ENCODE peak calls at places on chromosomes 6 and 20, in ten cellular contexts. B, A, J, S, N, H, K, V, W and G are unnamed samples.

GRCh38 chr20:21303061-21303871 is at the start of gene XRN2:
- DNase-seq in B (peak; percentile 94), A (peak; percentile 97), J (peak; percentile 99), S (peak; percentile 96), N (peak; percentile 96), H (peak; percentile 85), K (peak; percentile 96), V (peak; percentile 94), W (peak; percentile 94), G (peak; percentile 96)

GRCh38 chr6:31896856-31897611 is 464 bp downstream of the EHMT2 start:
- DNase-seq in B (no peak), A (no peak), J (no peak), S (peak; percentile 33), N (no peak), H (no peak), K (no peak), V (no peak), W (no peak), G (no peak)

GRCh38 chr6:20366082-20366834 is 35.4 kb upstream of the E2F3 start:
- DNase-seq in B (no peak), A (no peak), J (no peak), S (no peak), N (no peak), H (no peak), K (no peak), V (peak; percentile 57), W (no peak), G (no peak)

GRCh38 chr6:133410628-133411027 is 169.5 kb downstream of the EYA4 start:
- DNase-seq in B (no peak), A (no peak), J (no peak), S (no peak), N (no peak), H (peak; percentile 2), K (no peak), V (no peak), W (no peak), G (no peak)

GRCh38 chr6:74851598-74851997 is 354.3 kb downstream of the COL12A1 start:
- DNase-seq in B (no peak), A (no peak), J (no peak), S (no peak), N (no peak), H (no peak), K (no peak), V (no peak), W (peak; percentile 46), G (no peak)

GRCh38 chr20:46388201-46388836 is 18.1 kb downstream of the ELMO2 start:
- DNase-seq in B (no peak), A (no peak), J (no peak), S (no peak), N (no peak), H (no peak), K (no peak), V (no peak), W (no peak), G (no peak)

GRCh38 chr20:61728326-61728725 is 337.4 kb downstream of the TAF4 start:
- DNase-seq in B (no peak), A (no peak), J (no peak), S (no peak), N (no peak), H (no peak), K (no peak), V (no peak), W (no peak), G (no peak)

GRCh38 chr6:52887912-52888535 is 21.5 kb downstream of the GSTA3 start:
- DNase-seq in B (no peak), A (no peak), J (no peak), S (no peak), N (no peak), H (no peak), K (no peak), V (no peak), W (peak; percentile 20), G (no peak)

DNA sequence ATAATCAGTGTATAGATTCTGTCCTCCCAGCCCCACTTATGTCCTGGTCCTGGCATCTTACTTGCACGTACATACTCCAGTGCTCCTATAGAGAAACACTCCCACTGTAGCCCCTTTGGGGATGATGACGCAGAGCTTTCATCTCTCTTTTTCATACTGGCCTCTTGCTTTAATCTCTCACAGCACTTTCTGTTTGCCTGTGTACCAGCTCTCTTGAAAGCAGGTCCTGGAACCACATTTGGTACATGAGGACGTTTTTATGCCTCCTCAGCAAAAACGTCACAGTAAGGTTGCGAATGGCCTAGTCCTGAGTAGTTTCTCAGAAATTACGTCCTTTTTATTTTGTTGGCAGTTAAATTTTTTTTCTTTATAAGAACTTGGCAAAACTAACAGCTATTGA is 10.8 kb downstream of the L3MBTL3 start:
- DNase-seq in B (no peak), A (no peak), J (no peak), S (no peak), N (no peak), H (no peak), K (no peak), V (no peak), W (no peak), G (no peak)
- TF ChIP-seq CTCF in B (no peak), A (no peak), J (no peak), S (no peak), N (no peak), H (no peak), K (no peak), V (no peak), W (no peak), G (no peak)

GRCh38 chr6:37481793-37482192 is 17.9 kb downstream of the CCDC167 start:
- DNase-seq in B (no peak), A (no peak), J (no peak), S (no peak), N (peak; percentile 58), H (no peak), K (no peak), V (no peak), W (no peak), G (no peak)

GRCh38 chr6:37479266-37479854 is 20.3 kb downstream of the CCDC167 start:
- DNase-seq in B (no peak), A (no peak), J (no peak), S (no peak), N (no peak), H (no peak), K (no peak), V (no peak), W (no peak), G (no peak)

GRCh38 chr6:37482356-37483292 is 17.1 kb downstream of the CCDC167 start:
- DNase-seq in B (no peak), A (no peak), J (no peak), S (no peak), N (no peak), H (no peak), K (no peak), V (no peak), W (no peak), G (no peak)

GRCh38 chr6:37480118-37480736 is 19.5 kb downstream of the CCDC167 start:
- DNase-seq in B (no peak), A (no peak), J (no peak), S (no peak), N (no peak), H (no peak), K (no peak), V (no peak), W (no peak), G (no peak)

DNA sequence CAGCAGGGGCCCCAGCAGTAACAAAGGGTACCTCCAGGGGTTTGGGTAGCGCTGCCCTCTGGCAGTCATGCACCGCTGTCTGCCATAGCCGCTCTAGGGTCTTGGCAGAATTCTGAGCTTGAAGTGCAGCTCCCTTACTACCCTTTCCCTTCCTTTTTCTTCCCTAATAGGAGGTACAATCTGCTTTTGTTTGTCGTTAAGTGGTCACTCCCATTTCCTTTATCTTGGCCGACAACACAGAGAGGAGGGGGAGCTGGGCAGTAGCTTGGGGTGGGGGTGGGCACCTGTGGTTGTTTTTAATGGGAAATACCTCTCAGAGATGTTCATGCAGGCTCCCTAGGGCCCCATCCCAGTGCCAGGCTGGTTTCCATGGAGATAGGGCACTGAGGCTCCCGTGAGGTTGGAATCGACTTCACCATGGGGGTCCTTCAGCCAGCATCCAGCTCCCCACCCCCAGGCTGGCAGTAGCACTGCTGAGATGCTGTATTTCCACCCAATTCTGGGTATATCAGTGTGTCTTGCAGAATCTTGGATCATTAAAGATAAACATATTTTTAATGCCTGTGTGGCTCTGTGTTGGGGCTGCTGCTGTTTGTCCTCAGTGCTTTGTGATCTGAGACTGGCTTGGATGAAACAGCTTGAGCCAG is 18.6 kb downstream of the CCDC167 start:
- DNase-seq in B (no peak), A (no peak), J (no peak), S (no peak), N (no peak), H (no peak), K (no peak), V (no peak), W (no peak), G (no peak)
- H3K4me3 ChIP-seq in B (no peak overlapping the region), A (no peak overlapping the region), J (no peak overlapping the region), S (no peak overlapping the region), N (no peak overlapping the region), H (no peak overlapping the region), K (no peak overlapping the region), V (no peak overlapping the region), W (no peak overlapping the region), G (no peak overlapping the region)

GRCh38 chr6:36836091-36836770 is 3.0 kb downstream of the CPNE5 start:
- DNase-seq in B (no peak), A (no peak), J (no peak), S (no peak), N (no peak), H (no peak), K (no peak), V (no peak), W (no peak), G (no peak)
- TF ChIP-seq CTCF in B (no peak), A (no peak), J (no peak), S (no peak), N (no peak), H (no peak), K (no peak), V (no peak), W (no peak), G (no peak)

GRCh38 chr20:364905-365794 is 15.4 kb upstream of the TRIB3 start:
- DNase-seq in B (no peak), A (no peak), J (no peak), S (no peak), N (no peak), H (no peak), K (no peak), V (no peak), W (no peak), G (no peak)

GRCh38 chr20:363319-364078 is 16.6 kb downstream of the NRSN2 start:
- DNase-seq in B (no peak), A (no peak), J (no peak), S (no peak), N (no peak), H (no peak), K (no peak), V (no peak), W (no peak), G (no peak)

GRCh38 chr20:362271-363254 is 15.7 kb downstream of the NRSN2 start:
- DNase-seq in B (peak; percentile 96), A (peak; percentile 87), J (peak; percentile 97), S (peak; percentile 98), N (peak; percentile 86), H (peak; percentile 94), K (peak; percentile 88), V (no peak), W (peak; percentile 94), G (peak; percentile 76)

GRCh38 chr20:358891-359555 is 12.1 kb downstream of the NRSN2 start:
- DNase-seq in B (no peak), A (no peak), J (no peak), S (no peak), N (no peak), H (no peak), K (no peak), V (no peak), W (no peak), G (no peak)

DNA sequence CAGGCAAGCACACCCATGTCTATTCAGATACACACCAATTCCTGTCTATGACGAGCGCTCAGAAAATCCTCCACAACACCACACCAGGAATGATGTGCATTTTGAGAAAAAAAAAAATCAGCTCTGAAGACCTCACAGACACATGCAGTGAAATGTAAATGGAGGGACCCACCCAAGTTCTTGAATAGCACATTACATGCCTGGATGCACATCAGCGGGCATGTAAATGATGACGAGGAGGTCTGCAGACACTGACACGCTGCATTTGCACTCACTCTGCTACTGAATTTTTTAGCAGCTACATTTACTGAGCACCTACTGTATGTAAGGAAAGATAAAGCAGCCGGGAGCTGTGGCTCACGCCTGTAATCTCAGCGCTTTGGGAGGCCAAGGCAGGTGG is 14.7 kb downstream of the NRSN2 start:
- DNase-seq in B (no peak), A (no peak), J (no peak), S (no peak), N (no peak), H (no peak), K (no peak), V (no peak), W (no peak), G (no peak)
- H3K4me3 ChIP-seq in B (no peak overlapping the region), A (no peak overlapping the region), J (no peak overlapping the region), S (no peak overlapping the region), N (no peak overlapping the region), H (no peak overlapping the region), K (no peak overlapping the region), V (no peak overlapping the region), W (no peak overlapping the region), G (no peak overlapping the region)